ENCODE peak calls at places on chromosomes 7 and 10, in six cellular contexts. One of them, this sample, is unnamed.

GRCh38 chr10:122911889-122912484 is 1.6 kb downstream of the FAM24A start:
- DNase-seq in stomach: peak; percentile 37
- DNase-seq in ELR: peak; percentile 56
- DNase-seq in CD8-positive, alpha-beta memory T cell: peak; percentile 16
- DNase-seq in NK-92 treated with Interleukin-12 subunit alpha and Interleukin-12 subunit beta, amount 100 ng/mL, for 24 hours: no peak
- DNase-seq in activated CD8-positive, alpha-beta memory T cell treated with anti-CD3 and anti-CD28 coated beads, Interleukin-2, amount 10 ng/mL, durations not matched to agents 7 days and 5 days: peak; percentile 74
- DNase-seq in this sample: no peak

GRCh38 chr7:70599446-70600190 is 532.3 kb upstream of the GALNT17 start:
- DNase-seq in stomach: peak; percentile 36
- DNase-seq in CD8-positive, alpha-beta memory T cell: no peak
- DNase-seq in NK-92 treated with Interleukin-12 subunit alpha and Interleukin-12 subunit beta, amount 100 ng/mL, for 24 hours: no peak
- DNase-seq in activated CD8-positive, alpha-beta memory T cell treated with anti-CD3 and anti-CD28 coated beads, Interleukin-2, amount 10 ng/mL, durations not matched to agents 7 days and 5 days: no peak
- DNase-seq in ELR: no peak
- DNase-seq in this sample: peak; percentile 55

GRCh38 chr7:112202819-112203218 is 3.4 kb downstream of the DOCK4 start:
- DNase-seq in activated CD8-positive, alpha-beta memory T cell treated with anti-CD3 and anti-CD28 coated beads, Interleukin-2, amount 10 ng/mL, durations not matched to agents 7 days and 5 days: no peak
- DNase-seq in ELR: peak; percentile 35
- DNase-seq in CD8-positive, alpha-beta memory T cell: no peak
- DNase-seq in stomach: peak; percentile 56
- DNase-seq in NK-92 treated with Interleukin-12 subunit alpha and Interleukin-12 subunit beta, amount 100 ng/mL, for 24 hours: peak; percentile 36
- DNase-seq in this sample: no peak

GRCh38 chr7:31488562-31489203 is 25.2 kb upstream of the ITPRID1 start:
- DNase-seq in stomach: peak; percentile 55
- DNase-seq in ELR: peak; percentile 81
- DNase-seq in CD8-positive, alpha-beta memory T cell: no peak
- DNase-seq in activated CD8-positive, alpha-beta memory T cell treated with anti-CD3 and anti-CD28 coated beads, Interleukin-2, amount 10 ng/mL, durations not matched to agents 7 days and 5 days: peak; percentile 50
- DNase-seq in NK-92 treated with Interleukin-12 subunit alpha and Interleukin-12 subunit beta, amount 100 ng/mL, for 24 hours: peak; percentile 29
- DNase-seq in this sample: no peak

GRCh38 chr10:84825330-84825729 is 496.9 kb downstream of the CCSER2 start:
- DNase-seq in ELR: peak; percentile 21
- DNase-seq in stomach: no peak
- DNase-seq in CD8-positive, alpha-beta memory T cell: no peak
- DNase-seq in activated CD8-positive, alpha-beta memory T cell treated with anti-CD3 and anti-CD28 coated beads, Interleukin-2, amount 10 ng/mL, durations not matched to agents 7 days and 5 days: no peak
- DNase-seq in NK-92 treated with Interleukin-12 subunit alpha and Interleukin-12 subunit beta, amount 100 ng/mL, for 24 hours: no peak
- DNase-seq in this sample: no peak

GRCh38 chr7:81846398-81846797 is 76.6 kb upstream of the HGF start:
- DNase-seq in NK-92 treated with Interleukin-12 subunit alpha and Interleukin-12 subunit beta, amount 100 ng/mL, for 24 hours: no peak
- DNase-seq in stomach: no peak
- DNase-seq in activated CD8-positive, alpha-beta memory T cell treated with anti-CD3 and anti-CD28 coated beads, Interleukin-2, amount 10 ng/mL, durations not matched to agents 7 days and 5 days: no peak
- DNase-seq in ELR: peak; percentile 70
- DNase-seq in CD8-positive, alpha-beta memory T cell: no peak
- DNase-seq in this sample: no peak

GRCh38 chr10:15045380-15045779 is 1.6 kb downstream of the OLAH start:
- DNase-seq in ELR: no peak
- DNase-seq in NK-92 treated with Interleukin-12 subunit alpha and Interleukin-12 subunit beta, amount 100 ng/mL, for 24 hours: no peak
- DNase-seq in stomach: no peak
- DNase-seq in activated CD8-positive, alpha-beta memory T cell treated with anti-CD3 and anti-CD28 coated beads, Interleukin-2, amount 10 ng/mL, durations not matched to agents 7 days and 5 days: no peak
- DNase-seq in CD8-positive, alpha-beta memory T cell: no peak
- DNase-seq in this sample: no peak

GRCh38 chr10:101607124-101607523 is 19.0 kb downstream of the DPCD start:
- DNase-seq in ELR: no peak
- DNase-seq in NK-92 treated with Interleukin-12 subunit alpha and Interleukin-12 subunit beta, amount 100 ng/mL, for 24 hours: no peak
- DNase-seq in CD8-positive, alpha-beta memory T cell: no peak
- DNase-seq in activated CD8-positive, alpha-beta memory T cell treated with anti-CD3 and anti-CD28 coated beads, Interleukin-2, amount 10 ng/mL, durations not matched to agents 7 days and 5 days: no peak
- DNase-seq in stomach: no peak
- DNase-seq in this sample: no peak

GRCh38 chr10:31129880-31130405 is 98.3 kb upstream of the ZNF438 start:
- DNase-seq in ELR: no peak
- DNase-seq in NK-92 treated with Interleukin-12 subunit alpha and Interleukin-12 subunit beta, amount 100 ng/mL, for 24 hours: no peak
- DNase-seq in CD8-positive, alpha-beta memory T cell: no peak
- DNase-seq in activated CD8-positive, alpha-beta memory T cell treated with anti-CD3 and anti-CD28 coated beads, Interleukin-2, amount 10 ng/mL, durations not matched to agents 7 days and 5 days: no peak
- DNase-seq in stomach: no peak
- DNase-seq in this sample: no peak

GRCh38 chr10:15595260-15595659 is 124.5 kb downstream of the ITGA8 start:
- DNase-seq in activated CD8-positive, alpha-beta memory T cell treated with anti-CD3 and anti-CD28 coated beads, Interleukin-2, amount 10 ng/mL, durations not matched to agents 7 days and 5 days: no peak
- DNase-seq in ELR: no peak
- DNase-seq in stomach: no peak
- DNase-seq in CD8-positive, alpha-beta memory T cell: no peak
- DNase-seq in NK-92 treated with Interleukin-12 subunit alpha and Interleukin-12 subunit beta, amount 100 ng/mL, for 24 hours: no peak
- DNase-seq in this sample: no peak

GRCh38 chr10:15311249-15311884 is 59.7 kb downstream of the FAM171A1 start:
- DNase-seq in stomach: no peak
- DNase-seq in ELR: no peak
- DNase-seq in CD8-positive, alpha-beta memory T cell: no peak
- DNase-seq in activated CD8-positive, alpha-beta memory T cell treated with anti-CD3 and anti-CD28 coated beads, Interleukin-2, amount 10 ng/mL, durations not matched to agents 7 days and 5 days: no peak
- DNase-seq in NK-92 treated with Interleukin-12 subunit alpha and Interleukin-12 subunit beta, amount 100 ng/mL, for 24 hours: no peak
- DNase-seq in this sample: no peak